ENCODE peak calls at places on chromosome 11, in nine cellular contexts. One of them, this sample, is unnamed.

GRCh38 chr11:62611705-62612365 is 740 bp downstream of the EML3 start:
- DNase-seq in stimulated activated CD8-positive, alpha-beta memory T cell treated with anti-CD3 and anti-CD28 coated beads, Interleukin-4, amount 100 ng/mL, for 24 hours: peak
- DNase-seq in activated naive CD4-positive, alpha-beta T cell: no peak
- DNase-seq in OCI-LY7: peak
- DNase-seq in IMR-90: peak
- DNase-seq in EL: peak
- DNase-seq in left colon: peak
- DNase-seq in CD8-positive, alpha-beta memory T cell: peak
- DNase-seq in testis: peak
- DNase-seq in this sample: peak

GRCh38 chr11:75815345-75815983 is 454 bp downstream of the UVRAG start:
- DNase-seq in stimulated activated CD8-positive, alpha-beta memory T cell treated with anti-CD3 and anti-CD28 coated beads, Interleukin-4, amount 100 ng/mL, for 24 hours: peak
- DNase-seq in activated naive CD4-positive, alpha-beta T cell: no peak
- DNase-seq in OCI-LY7: peak
- DNase-seq in IMR-90: peak
- DNase-seq in EL: peak
- DNase-seq in left colon: no peak
- DNase-seq in CD8-positive, alpha-beta memory T cell: peak
- DNase-seq in testis: peak
- DNase-seq in this sample: peak

GRCh38 chr11:59175104-59175503 is 3.2 kb downstream of the DTX4 start:
- DNase-seq in stimulated activated CD8-positive, alpha-beta memory T cell treated with anti-CD3 and anti-CD28 coated beads, Interleukin-4, amount 100 ng/mL, for 24 hours: no peak
- DNase-seq in activated naive CD4-positive, alpha-beta T cell: no peak
- DNase-seq in OCI-LY7: no peak
- DNase-seq in IMR-90: no peak
- DNase-seq in EL: no peak
- DNase-seq in left colon: no peak
- DNase-seq in CD8-positive, alpha-beta memory T cell: no peak
- DNase-seq in testis: no peak
- DNase-seq in this sample: no peak

GRCh38 chr11:36385121-36385530 is 89.0 kb downstream of the PRR5L start:
- DNase-seq in stimulated activated CD8-positive, alpha-beta memory T cell treated with anti-CD3 and anti-CD28 coated beads, Interleukin-4, amount 100 ng/mL, for 24 hours: no peak
- DNase-seq in activated naive CD4-positive, alpha-beta T cell: no peak
- DNase-seq in OCI-LY7: no peak
- DNase-seq in IMR-90: peak
- DNase-seq in EL: no peak
- DNase-seq in left colon: no peak
- DNase-seq in CD8-positive, alpha-beta memory T cell: no peak
- DNase-seq in testis: no peak
- DNase-seq in this sample: no peak

GRCh38 chr11:125960771-125961170 is 14.9 kb downstream of the VSIG10L2 start:
- DNase-seq in stimulated activated CD8-positive, alpha-beta memory T cell treated with anti-CD3 and anti-CD28 coated beads, Interleukin-4, amount 100 ng/mL, for 24 hours: no peak
- DNase-seq in activated naive CD4-positive, alpha-beta T cell: no peak
- DNase-seq in OCI-LY7: no peak
- DNase-seq in IMR-90: no peak
- DNase-seq in EL: no peak
- DNase-seq in left colon: no peak
- DNase-seq in CD8-positive, alpha-beta memory T cell: no peak
- DNase-seq in testis: no peak
- DNase-seq in this sample: no peak

GRCh38 chr11:21470521-21470920 is 722.4 kb upstream of the ANO5 start:
- DNase-seq in stimulated activated CD8-positive, alpha-beta memory T cell treated with anti-CD3 and anti-CD28 coated beads, Interleukin-4, amount 100 ng/mL, for 24 hours: no peak
- DNase-seq in activated naive CD4-positive, alpha-beta T cell: no peak
- DNase-seq in OCI-LY7: no peak
- DNase-seq in IMR-90: no peak
- DNase-seq in EL: no peak
- DNase-seq in left colon: no peak
- DNase-seq in CD8-positive, alpha-beta memory T cell: no peak
- DNase-seq in testis: no peak
- DNase-seq in this sample: no peak

GRCh38 chr11:64319421-64319761 is 1.5 kb downstream of the PRDX5 start:
- DNase-seq in stimulated activated CD8-positive, alpha-beta memory T cell treated with anti-CD3 and anti-CD28 coated beads, Interleukin-4, amount 100 ng/mL, for 24 hours: no peak
- DNase-seq in activated naive CD4-positive, alpha-beta T cell: no peak
- DNase-seq in OCI-LY7: no peak
- DNase-seq in IMR-90: no peak
- DNase-seq in EL: no peak
- DNase-seq in left colon: peak
- DNase-seq in CD8-positive, alpha-beta memory T cell: no peak
- DNase-seq in testis: no peak
- DNase-seq in this sample: peak

GRCh38 chr11:16876053-16876752 is 137.8 kb downstream of the C11orf58 start:
- DNase-seq in stimulated activated CD8-positive, alpha-beta memory T cell treated with anti-CD3 and anti-CD28 coated beads, Interleukin-4, amount 100 ng/mL, for 24 hours: no peak
- DNase-seq in activated naive CD4-positive, alpha-beta T cell: no peak
- DNase-seq in OCI-LY7: no peak
- DNase-seq in IMR-90: no peak
- DNase-seq in EL: no peak
- DNase-seq in left colon: no peak
- DNase-seq in CD8-positive, alpha-beta memory T cell: no peak
- DNase-seq in testis: no peak
- DNase-seq in this sample: no peak

GRCh38 chr11:66493124-66493523 is 12.9 kb downstream of the DPP3 start:
- DNase-seq in stimulated activated CD8-positive, alpha-beta memory T cell treated with anti-CD3 and anti-CD28 coated beads, Interleukin-4, amount 100 ng/mL, for 24 hours: no peak
- DNase-seq in activated naive CD4-positive, alpha-beta T cell: no peak
- DNase-seq in OCI-LY7: no peak
- DNase-seq in IMR-90: no peak
- DNase-seq in EL: no peak
- DNase-seq in left colon: no peak
- DNase-seq in CD8-positive, alpha-beta memory T cell: no peak
- DNase-seq in testis: no peak
- DNase-seq in this sample: no peak

GRCh38 chr11:6377902-6378694 is 12.2 kb upstream of the SMPD1 start:
- DNase-seq in stimulated activated CD8-positive, alpha-beta memory T cell treated with anti-CD3 and anti-CD28 coated beads, Interleukin-4, amount 100 ng/mL, for 24 hours: no peak
- DNase-seq in activated naive CD4-positive, alpha-beta T cell: no peak
- DNase-seq in OCI-LY7: peak
- DNase-seq in IMR-90: no peak
- DNase-seq in EL: no peak
- DNase-seq in left colon: no peak
- DNase-seq in CD8-positive, alpha-beta memory T cell: no peak
- DNase-seq in testis: no peak
- DNase-seq in this sample: no peak

GRCh38 chr11:61579398-61580291 is 1.2 kb downstream of the SYT7 start:
- DNase-seq in stimulated activated CD8-positive, alpha-beta memory T cell treated with anti-CD3 and anti-CD28 coated beads, Interleukin-4, amount 100 ng/mL, for 24 hours: no peak
- DNase-seq in activated naive CD4-positive, alpha-beta T cell: no peak
- DNase-seq in OCI-LY7: no peak
- DNase-seq in IMR-90: no peak
- DNase-seq in EL: no peak
- DNase-seq in left colon: no peak
- DNase-seq in CD8-positive, alpha-beta memory T cell: no peak
- DNase-seq in testis: no peak
- DNase-seq in this sample: no peak

GRCh38 chr11:90774727-90775572 is 552.1 kb upstream of the CHORDC1 start:
- DNase-seq in stimulated activated CD8-positive, alpha-beta memory T cell treated with anti-CD3 and anti-CD28 coated beads, Interleukin-4, amount 100 ng/mL, for 24 hours: no peak
- DNase-seq in activated naive CD4-positive, alpha-beta T cell: no peak
- DNase-seq in OCI-LY7: no peak
- DNase-seq in IMR-90: no peak
- DNase-seq in EL: no peak
- DNase-seq in left colon: no peak
- DNase-seq in CD8-positive, alpha-beta memory T cell: no peak
- DNase-seq in testis: no peak
- DNase-seq in this sample: no peak

GRCh38 chr11:16418698-16419097 is 62.4 kb upstream of the SOX6 start:
- DNase-seq in stimulated activated CD8-positive, alpha-beta memory T cell treated with anti-CD3 and anti-CD28 coated beads, Interleukin-4, amount 100 ng/mL, for 24 hours: no peak
- DNase-seq in activated naive CD4-positive, alpha-beta T cell: no peak
- DNase-seq in OCI-LY7: no peak
- DNase-seq in IMR-90: peak
- DNase-seq in EL: no peak
- DNase-seq in left colon: no peak
- DNase-seq in CD8-positive, alpha-beta memory T cell: no peak
- DNase-seq in testis: no peak
- DNase-seq in this sample: no peak

GRCh38 chr11:88042238-88043032 is 132.8 kb downstream of the RAB38 start:
- DNase-seq in stimulated activated CD8-positive, alpha-beta memory T cell treated with anti-CD3 and anti-CD28 coated beads, Interleukin-4, amount 100 ng/mL, for 24 hours: no peak
- DNase-seq in activated naive CD4-positive, alpha-beta T cell: no peak
- DNase-seq in OCI-LY7: no peak
- DNase-seq in IMR-90: no peak
- DNase-seq in EL: no peak
- DNase-seq in left colon: no peak
- DNase-seq in CD8-positive, alpha-beta memory T cell: no peak
- DNase-seq in testis: no peak
- DNase-seq in this sample: no peak

GRCh38 chr11:74162688-74163467 is 7.9 kb downstream of the C2CD3 start:
- DNase-seq in stimulated activated CD8-positive, alpha-beta memory T cell treated with anti-CD3 and anti-CD28 coated beads, Interleukin-4, amount 100 ng/mL, for 24 hours: no peak
- DNase-seq in activated naive CD4-positive, alpha-beta T cell: no peak
- DNase-seq in OCI-LY7: no peak
- DNase-seq in IMR-90: no peak
- DNase-seq in EL: no peak
- DNase-seq in left colon: no peak
- DNase-seq in CD8-positive, alpha-beta memory T cell: no peak
- DNase-seq in testis: no peak
- DNase-seq in this sample: no peak

GRCh38 chr11:105609341-105609781 is 512 bp upstream of the GRIA4 start:
- DNase-seq in stimulated activated CD8-positive, alpha-beta memory T cell treated with anti-CD3 and anti-CD28 coated beads, Interleukin-4, amount 100 ng/mL, for 24 hours: no peak
- DNase-seq in activated naive CD4-positive, alpha-beta T cell: no peak
- DNase-seq in OCI-LY7: no peak
- DNase-seq in IMR-90: peak
- DNase-seq in EL: peak
- DNase-seq in left colon: peak
- DNase-seq in CD8-positive, alpha-beta memory T cell: no peak
- DNase-seq in testis: peak
- DNase-seq in this sample: no peak

GRCh38 chr11:64360403-64360980 is 1.5 kb downstream of the RPS6KA4 start:
- DNase-seq in stimulated activated CD8-positive, alpha-beta memory T cell treated with anti-CD3 and anti-CD28 coated beads, Interleukin-4, amount 100 ng/mL, for 24 hours: no peak
- DNase-seq in activated naive CD4-positive, alpha-beta T cell: no peak
- DNase-seq in OCI-LY7: no peak
- DNase-seq in IMR-90: no peak
- DNase-seq in EL: no peak
- DNase-seq in left colon: no peak
- DNase-seq in CD8-positive, alpha-beta memory T cell: no peak
- DNase-seq in testis: no peak
- DNase-seq in this sample: no peak

GRCh38 chr11:24312464-24313238 is 184.2 kb upstream of the LUZP2 start:
- DNase-seq in stimulated activated CD8-positive, alpha-beta memory T cell treated with anti-CD3 and anti-CD28 coated beads, Interleukin-4, amount 100 ng/mL, for 24 hours: no peak
- DNase-seq in activated naive CD4-positive, alpha-beta T cell: no peak
- DNase-seq in OCI-LY7: no peak
- DNase-seq in IMR-90: peak
- DNase-seq in EL: peak
- DNase-seq in left colon: no peak
- DNase-seq in CD8-positive, alpha-beta memory T cell: no peak
- DNase-seq in testis: no peak
- DNase-seq in this sample: no peak